ENCODE peak calls at places on chromosomes 5 and 9, in four cellular contexts. H is WTC11, A is K562, B is HepG2. S is an unnamed sample.

GRCh38 chr9:96344458-96345180 is 38.9 kb downstream of the SLC35D2 start:
- DNase-seq in H (no peak), A (peak), B (peak), S (peak)

GRCh38 chr9:115855458-115856133 is 298.0 kb upstream of the PAPPA start:
- DNase-seq in H (no peak), A (no peak), B (no peak), S (no peak)

GRCh38 chr5:19531374-19531952 is 456.5 kb downstream of the CDH18 start:
- DNase-seq in H (no peak), A (no peak), B (no peak), S (no peak)

GRCh38 chr5:88889165-88890069 is 6.4 kb upstream of the MEF2C start:
- DNase-seq in H (peak), A (no peak), B (no peak), S (peak)

GRCh38 chr9:99851028-99851822 is 29.5 kb downstream of the NR4A3 start:
- DNase-seq in H (no peak), A (no peak), B (no peak), S (no peak)

GRCh38 chr9:131282688-131283422 is 6.5 kb upstream of the FAM78A start:
- DNase-seq in H (peak), A (peak), B (no peak), S (peak)

GRCh38 chr5:3377831-3378230 is 217.8 kb upstream of the IRX1 start:
- DNase-seq in H (no peak), A (no peak), B (no peak), S (no peak)

GRCh38 chr5:53478411-53479044 is 1.9 kb upstream of the FST start:
- DNase-seq in H (peak), A (peak), B (peak), S (peak)

GRCh38 chr9:33524431-33524947 is 438 bp downstream of the ANKRD18B start:
- DNase-seq in H (peak), A (no peak), B (no peak), S (no peak)

GRCh38 chr5:40799248-40799647 is 1.1 kb upstream of the PRKAA1 start:
- DNase-seq in H (no peak), A (no peak), B (no peak), S (no peak)

GRCh38 chr5:82917584-82917983 is 159.6 kb downstream of the TMEM167A start:
- DNase-seq in H (no peak), A (no peak), B (no peak), S (no peak)

GRCh38 chr5:80592761-80593160 is 22.7 kb upstream of the ANKRD34B start:
- DNase-seq in H (no peak), A (no peak), B (peak), S (no peak)

GRCh38 chr5:150723845-150724244 is 23.0 kb upstream of the RBM22 start:
- DNase-seq in H (no peak), A (no peak), B (no peak), S (no peak)

GRCh38 chr5:90182726-90183125 is 226.8 kb downstream of the CETN3 start:
- DNase-seq in H (no peak), A (no peak), B (no peak), S (no peak)

GRCh38 chr5:81631124-81631523 is 119.8 kb downstream of the SSBP2 start:
- DNase-seq in H (no peak), A (no peak), B (no peak), S (no peak)

GRCh38 chr5:119078870-119079269 is 8.0 kb downstream of the DMXL1 start:
- DNase-seq in H (no peak), A (no peak), B (no peak), S (no peak)

GRCh38 chr5:13378073-13378472 is 566.4 kb downstream of the DNAH5 start:
- DNase-seq in H (no peak), A (no peak), B (no peak), S (no peak)

GRCh38 chr5:135654646-135655045 is 75.9 kb upstream of the CXCL14 start:
- DNase-seq in H (no peak), A (no peak), B (no peak), S (no peak)

GRCh38 chr5:31585519-31586270 is 53.2 kb upstream of the PDZD2 start:
- DNase-seq in H (no peak), A (no peak), B (no peak), S (no peak)

GRCh38 chr5:160269017-160269416 is 39.7 kb downstream of the FABP6 start:
- DNase-seq in H (no peak), A (no peak), B (no peak), S (peak)

GRCh38 chr5:129506092-129506491 is 46.0 kb downstream of the ADAMTS19 start:
- DNase-seq in H (no peak), A (no peak), B (no peak), S (no peak)

GRCh38 chr9:69466151-69466550 is 141.1 kb downstream of the ENTREP1 start:
- DNase-seq in H (no peak), A (no peak), B (no peak), S (no peak)

GRCh38 chr9:89153618-89154017 is 25.0 kb downstream of the SHC3 start:
- DNase-seq in H (no peak), A (no peak), B (no peak), S (no peak)

GRCh38 chr5:176843673-176844072 is 33.3 kb downstream of the UNC5A start:
- DNase-seq in H (no peak), A (no peak), B (no peak), S (no peak)

GRCh38 chr5:155290937-155291336 is 277.4 kb downstream of the KIF4B start:
- DNase-seq in H (no peak), A (no peak), B (no peak), S (peak)

GRCh38 chr9:137467161-137467581 is 8.0 kb upstream of the NSMF start:
- DNase-seq in H (no peak), A (no peak), B (no peak), S (no peak)

GRCh38 chr9:37632479-37632878 is 18.3 kb upstream of the FRMPD1 start:
- DNase-seq in H (no peak), A (peak), B (no peak), S (no peak)

GRCh38 chr5:27472875-27473274 is 434.5 kb upstream of the CDH9 start:
- DNase-seq in H (no peak), A (no peak), B (peak), S (no peak)

GRCh38 chr5:148828461-148829247 is 2.2 kb downstream of the ADRB2 start:
- DNase-seq in H (no peak), A (no peak), B (no peak), S (no peak)

GRCh38 chr9:36874921-36875320 is 159.1 kb downstream of the PAX5 start:
- DNase-seq in H (no peak), A (no peak), B (no peak), S (no peak)

GRCh38 chr9:112777914-112778313 is 27.4 kb downstream of the SNX30 start:
- DNase-seq in H (no peak), A (no peak), B (no peak), S (no peak)
- TF ChIP-seq FOXJ3 in H (no peak), A (no peak), B (no peak), S (no peak)

GRCh38 chr5:622946-623522 is 10.9 kb downstream of the CEP72 start:
- DNase-seq in H (no peak), A (no peak), B (no peak), S (no peak)

GRCh38 chr5:622359-622758 is 10.2 kb downstream of the CEP72 start:
- DNase-seq in H (no peak), A (no peak), B (no peak), S (no peak)

GRCh38 chr5:620152-620551 is 8.0 kb downstream of the CEP72 start:
- DNase-seq in H (no peak), A (no peak), B (no peak), S (no peak)

GRCh38 chr5:620586-621180 is 8.5 kb downstream of the CEP72 start:
- DNase-seq in H (no peak), A (no peak), B (peak), S (no peak)

DNA sequence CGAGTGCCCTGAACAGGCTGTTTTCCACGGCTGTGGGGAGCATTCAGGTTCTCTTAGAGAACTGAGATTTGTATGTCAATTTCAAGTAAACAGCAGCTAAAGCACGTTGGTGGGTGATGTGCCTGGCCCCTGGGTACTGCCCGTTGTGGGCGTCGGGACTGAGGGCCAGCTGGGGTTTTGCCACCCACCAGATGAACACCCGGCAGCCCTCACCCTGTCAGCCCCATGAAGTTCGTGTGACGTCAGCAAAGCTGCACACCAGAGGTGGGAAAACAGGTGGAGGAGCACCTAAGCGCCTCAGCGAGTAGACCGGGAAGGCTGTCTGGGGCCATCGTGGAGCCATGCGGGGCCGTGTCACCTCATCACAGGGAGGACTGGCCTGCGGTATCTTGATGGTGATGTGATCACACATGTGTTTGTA is 9.2 kb downstream of the CEP72 start:
- DNase-seq in H (no peak), A (no peak), B (no peak), S (no peak)
- TF ChIP-seq FOXJ3 in H (no peak), A (no peak), B (no peak), S (no peak)

GRCh38 chr5:174191076-174191475 is 145.6 kb downstream of the NSG2 start:
- DNase-seq in H (no peak), A (no peak), B (no peak), S (no peak)
- TF ChIP-seq FOXJ3 in H (no peak), A (no peak), B (no peak), S (no peak)

DNA sequence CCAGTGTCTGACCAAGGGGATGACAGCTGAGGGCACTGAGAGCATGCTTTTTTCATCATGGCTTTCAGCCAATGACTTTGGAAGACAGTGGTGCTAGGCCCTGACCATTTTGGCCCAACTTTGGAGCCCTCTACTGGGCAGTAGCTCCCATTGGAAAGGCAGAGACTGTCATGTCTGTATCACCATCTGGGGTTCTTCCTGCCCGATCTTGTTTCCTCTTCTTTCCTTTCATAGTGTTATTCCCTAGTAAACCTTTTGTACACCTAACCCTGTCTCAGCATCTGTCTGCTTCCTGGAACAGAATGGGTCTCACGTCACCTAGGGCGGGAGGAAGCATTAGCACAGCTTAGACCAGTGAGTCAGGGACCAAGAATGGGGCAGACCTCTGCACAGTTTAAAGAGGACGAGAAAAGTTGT is 97.4 kb upstream of the MAST4 start:
- DNase-seq in H (no peak), A (no peak), B (peak), S (peak)
- TF ChIP-seq FOXJ3 in H (no peak), A (no peak), B (no peak), S (no peak)

DNA sequence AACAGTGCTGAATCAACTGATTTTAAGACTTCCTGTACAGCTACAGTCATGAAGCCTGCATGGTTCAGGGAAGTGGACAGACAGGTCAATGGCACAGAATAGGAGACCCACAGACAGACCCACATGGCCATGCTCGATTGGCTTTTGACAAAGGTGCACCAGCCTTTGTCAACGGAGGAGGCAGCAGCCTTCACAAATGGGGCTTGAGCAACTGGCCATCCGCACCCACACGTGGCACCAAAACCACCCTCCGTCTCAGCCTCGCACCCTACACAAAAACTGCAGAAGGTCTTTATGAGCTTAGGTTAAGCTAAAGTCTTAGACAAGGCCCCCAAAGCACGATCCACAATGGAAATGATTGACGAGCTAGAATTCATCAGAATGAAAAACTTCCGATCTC is 59.5 kb upstream of the UBAC1 start:
- DNase-seq in H (no peak), A (no peak), B (no peak), S (no peak)
- TF ChIP-seq FOXJ3 in H (no peak), A (no peak), B (no peak), S (no peak)

DNA sequence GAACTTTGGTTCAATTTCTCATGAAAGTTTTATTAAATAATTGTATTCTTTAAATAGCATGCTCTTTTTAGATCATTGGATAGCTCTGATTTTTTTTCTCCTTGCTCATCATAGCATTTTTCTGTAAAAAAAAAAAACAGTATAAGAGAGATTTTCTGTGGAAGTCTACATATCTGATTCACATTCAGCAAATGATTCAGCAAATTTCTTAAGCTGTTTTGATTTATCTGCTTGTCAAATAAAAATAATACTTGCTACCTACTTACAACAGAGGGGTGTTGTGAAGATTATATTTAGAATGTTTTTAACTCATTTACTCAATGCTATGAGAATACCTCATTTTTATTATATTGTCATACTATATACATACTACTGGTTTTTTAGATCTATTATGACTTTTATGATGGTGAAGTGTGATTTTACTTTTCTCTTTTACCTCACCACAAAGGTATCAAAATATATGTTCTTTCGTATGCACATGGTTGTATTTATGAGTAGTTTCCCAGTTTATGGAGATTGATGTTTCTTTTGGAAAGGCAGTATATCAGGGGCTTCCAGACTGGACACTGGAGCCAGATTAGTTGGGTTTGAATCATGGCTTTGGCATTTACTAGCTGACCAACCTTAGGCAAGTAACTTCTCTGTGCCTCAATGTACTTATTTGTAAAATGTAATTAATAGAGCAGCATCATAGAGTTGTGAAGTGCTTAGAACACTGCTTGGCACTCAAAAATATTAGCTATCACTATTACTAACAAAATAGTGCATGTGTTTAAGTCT is 25.5 kb downstream of the TNPO1 start:
- DNase-seq in H (no peak), A (no peak), B (no peak), S (no peak)
- TF ChIP-seq FOXJ3 in H (no peak), A (no peak), B (no peak), S (no peak)

GRCh38 chr5:104909803-104910202 is 1347.2 kb upstream of the NUDT12 start:
- DNase-seq in H (no peak), A (no peak), B (no peak), S (no peak)
- TF ChIP-seq FOXJ3 in H (no peak), A (no peak), B (no peak), S (no peak)

DNA sequence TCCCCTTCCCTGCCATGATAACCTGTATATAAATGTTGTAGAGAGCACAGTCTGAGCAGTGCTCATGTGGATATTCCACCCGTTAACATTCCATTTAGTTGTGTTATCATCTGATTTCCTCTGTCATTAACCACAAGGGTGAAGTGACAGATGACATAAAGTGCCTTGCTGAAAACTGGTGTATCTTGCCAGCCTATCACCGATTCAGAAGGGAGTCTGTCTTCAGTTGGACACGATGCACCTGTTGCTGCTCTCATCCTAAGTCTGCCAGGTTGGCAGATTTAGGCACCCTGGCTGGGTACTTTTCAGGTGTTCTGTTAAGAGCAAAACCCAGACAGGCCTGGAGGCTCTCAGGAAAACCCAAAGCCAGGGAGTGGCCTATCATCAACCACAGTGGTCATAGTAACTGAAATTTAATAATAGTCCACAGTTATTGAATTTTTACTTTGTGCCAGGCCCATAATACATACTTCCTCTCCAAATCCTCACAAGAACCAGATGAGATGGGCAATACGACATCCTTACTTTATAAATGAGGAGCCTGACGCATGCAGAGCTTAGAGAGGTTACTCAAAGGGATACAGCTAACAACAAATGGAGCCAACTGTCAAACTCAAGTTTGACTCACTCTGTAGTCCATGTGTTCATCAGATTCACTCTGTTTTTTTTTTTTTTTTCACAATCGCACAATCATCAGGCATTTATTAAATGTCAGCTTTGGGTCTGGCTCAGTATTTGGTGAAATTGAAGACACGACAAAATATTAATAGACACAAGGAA is 100.7 kb upstream of the SPRY4 start:
- DNase-seq in H (no peak), A (no peak), B (no peak), S (no peak)
- TF ChIP-seq FOXJ3 in H (no peak), A (no peak), B (no peak), S (no peak)